ENCODE peak calls at places on chromosome 16, in nine cellular contexts. P is posterior cingulate gyrus, K is SK-N-MC, G is M059J, Z is ovary, S is activated T-cell treated with anti-CD3 and anti-CD28 coated beads for 1 hour, W is iPS-NIHi11, T is GM04504, R is AG04450. U is an unnamed sample.
A peak's percentile ranks its signal among the peaks of the same experiment; 100 is the strongest.

GRCh38 chr16:80652441-80652840 is 111.6 kb downstream of the DYNLRB2 start:
- DNase-seq in P (no peak), K (no peak), G (no peak), Z (no peak), S (no peak), W (no peak), T (no peak), R (no peak), U (no peak)

GRCh38 chr16:11181242-11181888 is 74.6 kb downstream of the SOCS1 start:
- DNase-seq in P (no peak), K (no peak), G (no peak), Z (no peak), S (no peak), W (no peak), T (no peak), R (no peak), U (no peak)

GRCh38 chr16:80671281-80671849 is 130.6 kb downstream of the DYNLRB2 start:
- DNase-seq in P (no peak), K (no peak), G (no peak), Z (no peak), S (no peak), W (no peak), T (no peak), R (no peak), U (no peak)

GRCh38 chr16:68259421-68259820 is 4.9 kb upstream of the SLC7A6 start:
- DNase-seq in P (no peak), K (no peak), G (no peak), Z (no peak), S (no peak), W (no peak), T (no peak), R (no peak), U (no peak)

GRCh38 chr16:53048139-53048915 is 4.4 kb downstream of the CHD9NB start:
- DNase-seq in P (no peak), K (no peak), G (no peak), Z (no peak), S (no peak), W (no peak), T (no peak), R (no peak), U (no peak)

GRCh38 chr16:49441366-49441780 is 67.8 kb downstream of the C16orf78 start:
- DNase-seq in P (no peak), K (no peak), G (no peak), Z (peak; percentile 35), S (peak; percentile 52), W (peak; percentile 74), T (no peak), R (no peak), U (no peak)

GRCh38 chr16:35176449-35176848 is 1717.0 kb downstream of the TP53TG3F start:
- DNase-seq in P (no peak), K (no peak), G (no peak), Z (no peak), S (no peak), W (peak; percentile 11), T (no peak), R (no peak), U (no peak)

GRCh38 chr16:54936086-54936978 is 5.7 kb downstream of the IRX5 start:
- DNase-seq in P (no peak), K (no peak), G (no peak), Z (no peak), S (no peak), W (no peak), T (peak; percentile 41), R (no peak), U (peak; percentile 66)

GRCh38 chr16:4570688-4571321 is 14.7 kb downstream of the C16orf96 start:
- DNase-seq in P (no peak), K (no peak), G (no peak), Z (no peak), S (no peak), W (peak; percentile 39), T (no peak), R (no peak), U (no peak)

GRCh38 chr16:35733278-35733965 is 2274.0 kb downstream of the TP53TG3F start:
- DNase-seq in P (no peak), K (no peak), G (no peak), Z (no peak), S (no peak), W (no peak), T (no peak), R (no peak), U (no peak)

GRCh38 chr16:24773771-24774427 is 44.4 kb downstream of the TNRC6A start:
- DNase-seq in P (no peak), K (no peak), G (peak; percentile 13), Z (no peak), S (no peak), W (no peak), T (no peak), R (no peak), U (no peak)

GRCh38 chr16:75256871-75257343 is 5.5 kb upstream of the BCAR1 start:
- DNase-seq in P (no peak), K (no peak), G (no peak), Z (peak; percentile 59), S (no peak), W (peak; percentile 61), T (no peak), R (no peak), U (peak; percentile 49)

GRCh38 chr16:29744541-29745101 is 1.2 kb downstream of the C16orf54 start:
- DNase-seq in P (no peak), K (no peak), G (no peak), Z (no peak), S (no peak), W (peak; percentile 41), T (no peak), R (no peak), U (no peak)

GRCh38 chr16:48053346-48053745 is 102.4 kb downstream of the ABCC12 start:
- DNase-seq in P (no peak), K (no peak), G (peak; percentile 94), Z (peak; percentile 24), S (no peak), W (peak; percentile 41), T (no peak), R (peak; percentile 32), U (peak; percentile 89)

GRCh38 chr16:29779474-29779873 is 1.4 kb downstream of the ZG16 start:
- DNase-seq in P (no peak), K (no peak), G (peak; percentile 44), Z (no peak), S (no peak), W (no peak), T (no peak), R (no peak), U (peak; percentile 68)

GRCh38 chr16:67169642-67170167 is 633 bp upstream of the NOL3 start:
- DNase-seq in P (no peak), K (no peak), G (no peak), Z (peak; percentile 58), S (peak; percentile 41), W (peak; percentile 62), T (no peak), R (no peak), U (peak; percentile 42)

GRCh38 chr16:67202956-67203493 is 4.1 kb downstream of the ELMO3 start:
- DNase-seq in P (no peak), K (no peak), G (no peak), Z (no peak), S (no peak), W (no peak), T (no peak), R (no peak), U (no peak)

GRCh38 chr16:28834873-28835863 is 11.0 kb downstream of the TUFM start:
- DNase-seq in P (no peak), K (no peak), G (no peak), Z (no peak), S (no peak), W (no peak), T (no peak), R (no peak), U (no peak)

GRCh38 chr16:67216612-67217490 is 10.1 kb upstream of the TMEM208 start:
- DNase-seq in P (no peak), K (no peak), G (no peak), Z (no peak), S (no peak), W (no peak), T (no peak), R (no peak), U (no peak)

GRCh38 chr16:35605921-35606320 is 2146.5 kb downstream of the TP53TG3F start:
- DNase-seq in P (no peak), K (no peak), G (no peak), Z (no peak), S (no peak), W (no peak), T (no peak), R (no peak), U (no peak)

GRCh38 chr16:24855678-24856077 is 9.9 kb downstream of the SLC5A11 start:
- DNase-seq in P (no peak), K (no peak), G (peak; percentile 86), Z (no peak), S (no peak), W (no peak), T (no peak), R (no peak), U (no peak)

GRCh38 chr16:11094075-11094593 is 149.8 kb downstream of the CLEC16A start:
- DNase-seq in P (no peak), K (no peak), G (peak; percentile 88), Z (no peak), S (peak; percentile 13), W (no peak), T (no peak), R (peak; percentile 70), U (peak; percentile 39)

GRCh38 chr16:726438-727290 is at the start of the genes CCDC78 and HAGHL:
- DNase-seq in P (peak; percentile 67), K (no peak), G (no peak), Z (no peak), S (peak; percentile 46), W (peak; percentile 87), T (no peak), R (no peak), U (peak; percentile 55)

GRCh38 chr16:15490123-15490711 is 55.8 kb downstream of the BMERB1 start:
- DNase-seq in P (no peak), K (no peak), G (no peak), Z (no peak), S (no peak), W (no peak), T (no peak), R (no peak), U (no peak)

GRCh38 chr16:30957456-30958163 is at the start of gene SETD1A:
- DNase-seq in P (peak; percentile 94), K (peak; percentile 69), G (peak; percentile 92), Z (peak; percentile 97), S (peak; percentile 98), W (peak; percentile 96), T (peak; percentile 90), R (peak; percentile 91), U (peak; percentile 95)

GRCh38 chr16:67537270-67537635 is 8.6 kb downstream of the RIPOR1 start:
- DNase-seq in P (no peak), K (no peak), G (peak; percentile 47), Z (peak; percentile 78), S (peak; percentile 35), W (peak; percentile 85), T (no peak), R (no peak), U (peak; percentile 63)

GRCh38 chr16:68644303-68644702 is 807 bp upstream of the CDH3 start:
- DNase-seq in P (no peak), K (no peak), G (no peak), Z (peak; percentile 64), S (no peak), W (no peak), T (no peak), R (no peak), U (no peak)

GRCh38 chr16:84816023-84816422 is 3.8 kb upstream of the CRISPLD2 start:
- DNase-seq in P (no peak), K (no peak), G (no peak), Z (no peak), S (no peak), W (no peak), T (no peak), R (no peak), U (no peak)

GRCh38 chr16:81216706-81217105 is 21.8 kb upstream of the BCO1 start:
- DNase-seq in P (no peak), K (no peak), G (no peak), Z (no peak), S (no peak), W (no peak), T (no peak), R (no peak), U (no peak)

GRCh38 chr16:560221-560700 is at the start of gene PRR35:
- DNase-seq in P (no peak), K (no peak), G (no peak), Z (no peak), S (no peak), W (peak; percentile 76), T (no peak), R (no peak), U (no peak)

GRCh38 chr16:57411362-57411976 is 6.9 kb downstream of the CCL17 start:
- DNase-seq in P (no peak), K (no peak), G (no peak), Z (no peak), S (no peak), W (no peak), T (no peak), R (no peak), U (no peak)

U was measured in EL.